ENCODE peak calls at places on chromosomes 2 and 18, in eight cellular contexts. One of them, this sample, is unnamed.

GRCh38 chr18:23972416-23972815 is 42.1 kb upstream of the TTC39C start:
- DNase-seq in AG09319: no peak
- DNase-seq in MM.1S: no peak
- DNase-seq in Calu3: no peak
- DNase-seq in bronchial epithelial cell: no peak
- DNase-seq in PC-3: no peak
- DNase-seq in mammary epithelial cell: peak
- DNase-seq in heart left ventricle: no peak
- DNase-seq in this sample: no peak

GRCh38 chr18:36850527-36851201 is 21.7 kb downstream of the KIAA1328 start:
- DNase-seq in AG09319: no peak
- DNase-seq in MM.1S: no peak
- DNase-seq in Calu3: peak
- DNase-seq in bronchial epithelial cell: peak
- DNase-seq in PC-3: peak
- DNase-seq in mammary epithelial cell: peak
- DNase-seq in heart left ventricle: no peak
- DNase-seq in this sample: no peak

GRCh38 chr2:145682536-145683157 is 1162.7 kb upstream of the ZEB2 start:
- DNase-seq in AG09319: no peak
- DNase-seq in MM.1S: no peak
- DNase-seq in Calu3: no peak
- DNase-seq in bronchial epithelial cell: peak
- DNase-seq in PC-3: peak
- DNase-seq in mammary epithelial cell: peak
- DNase-seq in heart left ventricle: no peak
- DNase-seq in this sample: no peak

GRCh38 chr2:33395660-33396249 is 80.7 kb upstream of the RASGRP3 start:
- DNase-seq in AG09319: no peak
- DNase-seq in MM.1S: peak
- DNase-seq in Calu3: peak
- DNase-seq in bronchial epithelial cell: peak
- DNase-seq in PC-3: peak
- DNase-seq in mammary epithelial cell: peak
- DNase-seq in heart left ventricle: no peak
- DNase-seq in this sample: no peak

GRCh38 chr2:127707890-127708648 is 6.8 kb downstream of the SFT2D3 start:
- DNase-seq in AG09319: no peak
- DNase-seq in MM.1S: no peak
- DNase-seq in Calu3: no peak
- DNase-seq in bronchial epithelial cell: peak
- DNase-seq in PC-3: no peak
- DNase-seq in mammary epithelial cell: peak
- DNase-seq in heart left ventricle: peak
- DNase-seq in this sample: no peak

GRCh38 chr2:9199716-9200633 is 6.6 kb upstream of the ASAP2 start:
- DNase-seq in AG09319: no peak
- DNase-seq in MM.1S: no peak
- DNase-seq in Calu3: no peak
- DNase-seq in bronchial epithelial cell: no peak
- DNase-seq in PC-3: no peak
- DNase-seq in mammary epithelial cell: no peak
- DNase-seq in heart left ventricle: no peak
- DNase-seq in this sample: no peak

GRCh38 chr2:237012577-237013237 is 73.0 kb upstream of the COPS8 start:
- DNase-seq in AG09319: no peak
- DNase-seq in MM.1S: no peak
- DNase-seq in Calu3: peak
- DNase-seq in bronchial epithelial cell: peak
- DNase-seq in PC-3: no peak
- DNase-seq in mammary epithelial cell: no peak
- DNase-seq in heart left ventricle: no peak
- DNase-seq in this sample: no peak

GRCh38 chr2:8837795-8838140 is 355 bp upstream of the KIDINS220 start:
- DNase-seq in AG09319: no peak
- DNase-seq in MM.1S: no peak
- DNase-seq in Calu3: no peak
- DNase-seq in bronchial epithelial cell: no peak
- DNase-seq in PC-3: no peak
- DNase-seq in mammary epithelial cell: no peak
- DNase-seq in heart left ventricle: peak
- DNase-seq in this sample: no peak

GRCh38 chr2:240216197-240216596 is 75.7 kb upstream of the OTOS start:
- DNase-seq in AG09319: no peak
- DNase-seq in MM.1S: no peak
- DNase-seq in Calu3: no peak
- DNase-seq in bronchial epithelial cell: no peak
- DNase-seq in PC-3: no peak
- DNase-seq in mammary epithelial cell: no peak
- DNase-seq in heart left ventricle: no peak
- DNase-seq in this sample: no peak

GRCh38 chr2:195570329-195570728 is 86.7 kb upstream of the SLC39A10 start:
- DNase-seq in AG09319: no peak
- DNase-seq in MM.1S: no peak
- DNase-seq in Calu3: no peak
- DNase-seq in bronchial epithelial cell: no peak
- DNase-seq in PC-3: no peak
- DNase-seq in mammary epithelial cell: no peak
- DNase-seq in heart left ventricle: no peak
- DNase-seq in this sample: no peak

DNA sequence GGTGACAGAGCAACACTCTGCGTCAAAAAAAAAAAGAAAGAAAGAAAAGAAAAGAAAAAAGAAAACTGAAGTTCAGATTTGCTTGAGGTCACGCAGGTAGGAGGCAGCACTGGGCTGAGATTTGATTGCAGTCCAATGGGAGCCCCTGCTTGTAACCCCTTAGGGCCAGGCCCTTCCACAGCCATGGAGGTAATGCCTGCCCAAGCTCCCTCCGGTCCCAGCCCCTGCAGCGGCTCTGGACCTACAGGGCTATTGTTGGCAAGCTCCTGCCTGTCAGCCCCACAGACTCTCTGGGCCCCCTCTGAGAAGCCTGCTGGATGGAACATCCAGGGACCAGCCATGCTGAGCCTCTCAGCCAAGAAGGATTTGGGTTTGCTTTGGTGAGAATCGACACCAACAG is 12.2 kb downstream of the ZFP36L2 start:
- DNase-seq in AG09319: no peak
- DNase-seq in MM.1S: no peak
- DNase-seq in Calu3: no peak
- DNase-seq in bronchial epithelial cell: no peak
- DNase-seq in PC-3: no peak
- DNase-seq in mammary epithelial cell: no peak
- DNase-seq in heart left ventricle: no peak
- DNase-seq in this sample: no peak
- TF ChIP-seq CTCF in AG09319: no peak
- TF ChIP-seq CTCF in MM.1S: no peak
- TF ChIP-seq CTCF in Calu3: no peak
- TF ChIP-seq CTCF in bronchial epithelial cell: no peak
- TF ChIP-seq CTCF in PC-3: no peak
- TF ChIP-seq CTCF in mammary epithelial cell: no peak
- TF ChIP-seq CTCF in heart left ventricle: no peak
- TF ChIP-seq CTCF in this sample: peak

DNA sequence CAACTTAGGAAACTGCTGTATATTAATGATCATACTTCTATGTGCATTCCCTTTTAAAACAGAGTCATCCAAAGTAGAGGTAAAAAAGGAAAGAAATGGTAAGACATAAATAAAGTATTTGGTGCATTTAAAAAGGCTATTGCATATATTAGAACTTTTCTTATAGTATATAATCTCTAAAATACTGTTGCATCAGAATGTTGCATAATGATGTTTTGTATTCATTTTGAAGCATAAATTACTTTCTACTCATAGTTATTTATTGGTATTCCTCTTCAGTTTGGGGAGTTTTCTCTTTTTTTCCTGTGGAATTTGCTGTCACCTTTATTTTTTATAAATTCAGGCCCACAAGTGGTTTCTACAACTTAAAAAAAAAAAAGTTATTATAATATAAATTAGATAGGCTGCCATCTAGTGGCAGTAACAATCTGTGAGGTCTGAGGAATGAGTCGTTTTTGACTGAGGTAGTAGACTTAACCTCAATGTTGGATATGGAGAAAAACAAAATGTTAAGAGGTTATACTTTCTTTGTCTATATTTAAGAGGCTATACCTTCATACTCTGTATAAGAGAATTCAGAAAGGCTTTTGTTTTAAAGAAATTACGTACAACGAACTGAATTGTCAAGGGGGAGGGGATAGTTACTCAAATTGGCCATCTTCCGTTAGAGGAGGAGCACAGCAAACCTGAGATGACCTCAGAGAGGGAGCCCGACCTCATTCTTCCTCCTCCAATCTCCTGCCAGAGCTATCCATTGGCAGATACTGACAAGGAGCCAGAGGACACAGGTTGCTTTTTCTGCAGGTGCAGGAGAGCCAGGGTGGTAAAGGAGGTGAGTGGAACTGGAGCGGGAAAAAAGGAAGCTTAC is 23.8 kb downstream of the ANKAR start:
- DNase-seq in AG09319: peak
- DNase-seq in MM.1S: peak
- DNase-seq in Calu3: no peak
- DNase-seq in bronchial epithelial cell: peak
- DNase-seq in PC-3: peak
- DNase-seq in mammary epithelial cell: peak
- DNase-seq in heart left ventricle: no peak
- DNase-seq in this sample: no peak
- TF ChIP-seq CTCF in AG09319: peak
- TF ChIP-seq CTCF in MM.1S: peak
- TF ChIP-seq CTCF in Calu3: peak
- TF ChIP-seq CTCF in bronchial epithelial cell: peak
- TF ChIP-seq CTCF in PC-3: peak
- TF ChIP-seq CTCF in mammary epithelial cell: peak
- TF ChIP-seq CTCF in heart left ventricle: peak
- TF ChIP-seq CTCF in this sample: peak

GRCh38 chr18:2471523-2471922 is 99.8 kb downstream of the METTL4 start:
- DNase-seq in AG09319: no peak
- DNase-seq in MM.1S: no peak
- DNase-seq in Calu3: no peak
- DNase-seq in bronchial epithelial cell: no peak
- DNase-seq in PC-3: peak
- DNase-seq in mammary epithelial cell: no peak
- DNase-seq in heart left ventricle: no peak
- DNase-seq in this sample: no peak

GRCh38 chr18:2466978-2467377 is 104.3 kb downstream of the METTL4 start:
- DNase-seq in AG09319: no peak
- DNase-seq in MM.1S: no peak
- DNase-seq in Calu3: no peak
- DNase-seq in bronchial epithelial cell: no peak
- DNase-seq in PC-3: peak
- DNase-seq in mammary epithelial cell: no peak
- DNase-seq in heart left ventricle: no peak
- DNase-seq in this sample: no peak
- TF ChIP-seq CTCF in AG09319: no peak
- TF ChIP-seq CTCF in MM.1S: no peak
- TF ChIP-seq CTCF in Calu3: no peak
- TF ChIP-seq CTCF in bronchial epithelial cell: peak
- TF ChIP-seq CTCF in PC-3: peak
- TF ChIP-seq CTCF in mammary epithelial cell: peak
- TF ChIP-seq CTCF in heart left ventricle: no peak
- TF ChIP-seq CTCF in this sample: no peak

DNA sequence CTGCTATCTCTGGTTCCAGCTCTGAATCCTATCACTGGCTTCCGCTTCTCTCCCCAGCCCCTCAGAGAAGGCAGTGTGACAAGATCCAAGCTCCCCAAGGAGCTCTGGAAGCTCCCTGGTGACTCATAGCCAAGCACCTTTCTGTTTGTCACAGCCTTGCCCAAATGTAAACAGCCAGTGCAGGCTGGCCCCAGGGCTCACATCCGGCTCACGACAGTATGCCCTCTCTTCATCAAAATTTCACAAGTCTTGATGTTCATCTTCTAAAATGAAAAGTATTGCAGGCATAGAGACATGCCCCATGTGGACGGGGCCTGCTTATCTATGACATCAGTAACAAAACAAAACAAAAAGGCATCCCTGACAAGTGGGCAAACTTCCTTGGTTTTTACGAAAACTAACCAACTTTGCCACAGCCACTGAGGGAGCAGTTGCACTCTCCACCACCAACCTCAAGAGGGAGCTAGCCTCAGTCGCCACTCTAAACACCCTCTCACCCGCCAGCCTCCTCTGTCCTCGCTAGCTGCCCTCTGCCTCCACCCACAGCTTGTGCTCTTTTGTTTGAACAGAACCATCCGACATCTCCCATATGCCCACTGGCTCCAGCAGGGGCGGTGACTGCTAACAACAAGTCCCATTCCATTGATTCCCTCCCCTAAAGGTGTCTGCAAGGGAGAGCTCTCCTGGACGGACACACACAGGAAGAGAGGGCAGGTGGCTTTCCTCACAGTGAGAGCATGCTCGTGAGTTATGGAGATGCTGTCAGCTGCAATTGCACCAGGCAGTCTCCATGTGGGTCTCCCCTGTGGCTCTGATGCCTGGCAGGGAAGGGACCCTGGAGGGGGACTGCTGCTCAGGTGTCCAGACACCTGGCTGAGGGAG is 71.0 kb upstream of the DAPL1 start:
- DNase-seq in AG09319: no peak
- DNase-seq in MM.1S: no peak
- DNase-seq in Calu3: peak
- DNase-seq in bronchial epithelial cell: peak
- DNase-seq in PC-3: peak
- DNase-seq in mammary epithelial cell: peak
- DNase-seq in heart left ventricle: no peak
- DNase-seq in this sample: no peak
- TF ChIP-seq CTCF in AG09319: no peak
- TF ChIP-seq CTCF in MM.1S: peak
- TF ChIP-seq CTCF in Calu3: peak
- TF ChIP-seq CTCF in bronchial epithelial cell: peak
- TF ChIP-seq CTCF in PC-3: peak
- TF ChIP-seq CTCF in mammary epithelial cell: peak
- TF ChIP-seq CTCF in heart left ventricle: no peak
- TF ChIP-seq CTCF in this sample: peak

DNA sequence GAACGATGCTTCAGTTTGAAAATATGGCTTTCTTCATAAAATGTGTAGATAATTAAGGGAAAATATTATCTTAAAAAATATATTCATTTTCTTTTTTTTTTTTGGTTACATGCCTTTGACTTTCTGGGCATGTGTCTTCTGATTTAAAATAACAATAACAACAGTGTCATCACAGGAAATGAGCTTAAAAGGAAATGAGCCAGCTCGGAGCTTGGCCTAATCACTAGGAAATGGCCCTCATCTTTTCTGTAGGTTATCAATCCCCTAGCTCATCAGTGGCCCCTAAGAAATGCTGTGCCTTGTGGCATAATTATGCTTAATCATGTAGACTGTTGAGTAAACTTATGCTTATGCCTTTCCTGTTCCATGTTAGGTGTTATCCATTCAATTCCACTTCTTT is 141.8 kb upstream of the FHL2 start:
- DNase-seq in AG09319: no peak
- DNase-seq in MM.1S: no peak
- DNase-seq in Calu3: no peak
- DNase-seq in bronchial epithelial cell: no peak
- DNase-seq in PC-3: no peak
- DNase-seq in mammary epithelial cell: no peak
- DNase-seq in heart left ventricle: no peak
- DNase-seq in this sample: no peak
- TF ChIP-seq CTCF in AG09319: no peak
- TF ChIP-seq CTCF in MM.1S: no peak
- TF ChIP-seq CTCF in Calu3: no peak
- TF ChIP-seq CTCF in bronchial epithelial cell: no peak
- TF ChIP-seq CTCF in PC-3: no peak
- TF ChIP-seq CTCF in mammary epithelial cell: no peak
- TF ChIP-seq CTCF in heart left ventricle: no peak
- TF ChIP-seq CTCF in this sample: no peak